ENCODE peak calls at places on chromosomes 12 and 14, in ten cellular contexts. One of them, this sample, is unnamed.

GRCh38 chr12:25924535-25925001 is 33.9 kb upstream of the RASSF8 start:
- DNase-seq in adrenal gland: no peak
- DNase-seq in glutamatergic neuron: no peak
- DNase-seq in psoas muscle: no peak
- DNase-seq in AG10803: no peak
- DNase-seq in fibroblast of mammary gland: no peak
- DNase-seq in CD8-positive, alpha-beta T cell: no peak
- DNase-seq in heart left ventricle: no peak
- DNase-seq in mesothelial cell of epicardium: no peak
- DNase-seq in cardiac muscle cell: no peak
- DNase-seq in this sample: no peak

GRCh38 chr12:62873116-62873825 is 61.7 kb downstream of the PPM1H start:
- DNase-seq in AG10803: no peak
- DNase-seq in fibroblast of mammary gland: no peak
- DNase-seq in psoas muscle: no peak
- DNase-seq in glutamatergic neuron: no peak
- DNase-seq in mesothelial cell of epicardium: no peak
- DNase-seq in cardiac muscle cell: no peak
- DNase-seq in adrenal gland: no peak
- DNase-seq in heart left ventricle: no peak
- DNase-seq in CD8-positive, alpha-beta T cell: no peak
- DNase-seq in this sample: no peak

GRCh38 chr14:66965831-66966230 is 223.4 kb upstream of the GARIN2 start:
- DNase-seq in fibroblast of mammary gland: peak
- DNase-seq in cardiac muscle cell: no peak
- DNase-seq in glutamatergic neuron: no peak
- DNase-seq in mesothelial cell of epicardium: no peak
- DNase-seq in adrenal gland: no peak
- DNase-seq in heart left ventricle: no peak
- DNase-seq in AG10803: peak
- DNase-seq in psoas muscle: no peak
- DNase-seq in CD8-positive, alpha-beta T cell: no peak
- DNase-seq in this sample: no peak

GRCh38 chr14:23095196-23096108 is at the start of gene C14orf119:
- DNase-seq in mesothelial cell of epicardium: no peak
- DNase-seq in fibroblast of mammary gland: peak
- DNase-seq in adrenal gland: peak
- DNase-seq in psoas muscle: peak
- DNase-seq in cardiac muscle cell: peak
- DNase-seq in glutamatergic neuron: peak
- DNase-seq in CD8-positive, alpha-beta T cell: peak
- DNase-seq in AG10803: peak
- DNase-seq in heart left ventricle: peak
- DNase-seq in this sample: peak

GRCh38 chr14:24089890-24090289 is 4.2 kb upstream of the PCK2 start:
- DNase-seq in fibroblast of mammary gland: no peak
- DNase-seq in adrenal gland: no peak
- DNase-seq in glutamatergic neuron: no peak
- DNase-seq in heart left ventricle: no peak
- DNase-seq in CD8-positive, alpha-beta T cell: no peak
- DNase-seq in mesothelial cell of epicardium: no peak
- DNase-seq in psoas muscle: no peak
- DNase-seq in cardiac muscle cell: no peak
- DNase-seq in AG10803: no peak
- DNase-seq in this sample: no peak

GRCh38 chr12:1797011-1797901 is 23.1 kb upstream of the LRTM2 start:
- DNase-seq in adrenal gland: peak
- DNase-seq in psoas muscle: peak
- DNase-seq in fibroblast of mammary gland: peak
- DNase-seq in cardiac muscle cell: peak
- DNase-seq in AG10803: peak
- DNase-seq in heart left ventricle: peak
- DNase-seq in CD8-positive, alpha-beta T cell: peak
- DNase-seq in mesothelial cell of epicardium: no peak
- DNase-seq in glutamatergic neuron: peak
- DNase-seq in this sample: no peak

GRCh38 chr12:2284321-2284813 is 231.6 kb downstream of the CACNA1C start:
- DNase-seq in cardiac muscle cell: peak
- DNase-seq in adrenal gland: peak
- DNase-seq in psoas muscle: no peak
- DNase-seq in AG10803: peak
- DNase-seq in glutamatergic neuron: no peak
- DNase-seq in fibroblast of mammary gland: peak
- DNase-seq in mesothelial cell of epicardium: no peak
- DNase-seq in heart left ventricle: no peak
- DNase-seq in CD8-positive, alpha-beta T cell: no peak
- DNase-seq in this sample: no peak

GRCh38 chr14:72616294-72616693 is 277.6 kb downstream of the DPF3 start:
- DNase-seq in glutamatergic neuron: no peak
- DNase-seq in fibroblast of mammary gland: peak
- DNase-seq in psoas muscle: no peak
- DNase-seq in heart left ventricle: no peak
- DNase-seq in CD8-positive, alpha-beta T cell: no peak
- DNase-seq in AG10803: no peak
- DNase-seq in mesothelial cell of epicardium: no peak
- DNase-seq in cardiac muscle cell: peak
- DNase-seq in adrenal gland: no peak
- DNase-seq in this sample: no peak

GRCh38 chr12:122527478-122527944 is 462 bp downstream of the KNTC1 start:
- DNase-seq in AG10803: no peak
- DNase-seq in fibroblast of mammary gland: peak
- DNase-seq in cardiac muscle cell: no peak
- DNase-seq in adrenal gland: no peak
- DNase-seq in psoas muscle: no peak
- DNase-seq in glutamatergic neuron: no peak
- DNase-seq in CD8-positive, alpha-beta T cell: peak
- DNase-seq in heart left ventricle: no peak
- DNase-seq in mesothelial cell of epicardium: peak
- DNase-seq in this sample: peak

GRCh38 chr12:113667095-113667494 is 195.4 kb upstream of the LHX5 start:
- DNase-seq in mesothelial cell of epicardium: no peak
- DNase-seq in adrenal gland: no peak
- DNase-seq in CD8-positive, alpha-beta T cell: no peak
- DNase-seq in cardiac muscle cell: no peak
- DNase-seq in psoas muscle: no peak
- DNase-seq in glutamatergic neuron: no peak
- DNase-seq in fibroblast of mammary gland: no peak
- DNase-seq in AG10803: no peak
- DNase-seq in heart left ventricle: no peak
- DNase-seq in this sample: no peak

GRCh38 chr14:76784881-76785280 is 23.6 kb downstream of the VASH1 start:
- DNase-seq in CD8-positive, alpha-beta T cell: peak
- DNase-seq in glutamatergic neuron: peak
- DNase-seq in mesothelial cell of epicardium: peak
- DNase-seq in AG10803: peak
- DNase-seq in fibroblast of mammary gland: peak
- DNase-seq in psoas muscle: peak
- DNase-seq in adrenal gland: peak
- DNase-seq in heart left ventricle: peak
- DNase-seq in cardiac muscle cell: peak
- DNase-seq in this sample: peak

GRCh38 chr14:62409909-62410308 is 635.3 kb downstream of the KCNH5 start:
- DNase-seq in psoas muscle: no peak
- DNase-seq in cardiac muscle cell: peak
- DNase-seq in adrenal gland: no peak
- DNase-seq in AG10803: peak
- DNase-seq in glutamatergic neuron: no peak
- DNase-seq in mesothelial cell of epicardium: no peak
- DNase-seq in heart left ventricle: no peak
- DNase-seq in CD8-positive, alpha-beta T cell: no peak
- DNase-seq in fibroblast of mammary gland: peak
- DNase-seq in this sample: no peak

GRCh38 chr12:42129595-42130204 is 15.0 kb downstream of the GXYLT1 start:
- DNase-seq in mesothelial cell of epicardium: no peak
- DNase-seq in psoas muscle: no peak
- DNase-seq in fibroblast of mammary gland: peak
- DNase-seq in cardiac muscle cell: peak
- DNase-seq in CD8-positive, alpha-beta T cell: no peak
- DNase-seq in adrenal gland: peak
- DNase-seq in heart left ventricle: no peak
- DNase-seq in AG10803: peak
- DNase-seq in glutamatergic neuron: no peak
- DNase-seq in this sample: no peak

GRCh38 chr12:2243275-2243674 is 190.5 kb downstream of the CACNA1C start:
- DNase-seq in mesothelial cell of epicardium: no peak
- DNase-seq in adrenal gland: no peak
- DNase-seq in psoas muscle: no peak
- DNase-seq in heart left ventricle: no peak
- DNase-seq in glutamatergic neuron: no peak
- DNase-seq in CD8-positive, alpha-beta T cell: no peak
- DNase-seq in cardiac muscle cell: no peak
- DNase-seq in fibroblast of mammary gland: peak
- DNase-seq in AG10803: peak
- DNase-seq in this sample: no peak

DNA sequence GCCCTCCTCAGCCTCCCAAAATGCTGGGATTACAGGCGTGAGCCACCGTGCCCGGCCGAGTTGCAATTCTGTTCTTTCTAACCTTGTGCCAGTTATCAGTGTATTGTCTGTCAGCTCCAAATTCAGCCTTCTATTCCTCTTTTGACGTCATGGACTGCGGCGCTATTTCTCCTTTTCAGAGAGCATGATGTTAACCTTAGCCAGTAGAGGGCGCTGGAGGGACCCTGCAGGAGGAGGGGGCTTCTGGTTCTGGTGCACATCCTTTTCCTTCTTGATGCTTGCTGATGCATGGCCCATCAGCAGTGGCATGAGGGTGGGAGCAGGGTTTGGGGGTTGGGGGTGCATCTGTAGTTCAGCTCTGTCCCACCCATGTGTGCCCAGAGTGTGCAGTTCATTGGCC is 179.3 kb upstream of the RMST start:
- DNase-seq in psoas muscle: no peak
- DNase-seq in fibroblast of mammary gland: no peak
- DNase-seq in cardiac muscle cell: no peak
- DNase-seq in CD8-positive, alpha-beta T cell: no peak
- DNase-seq in glutamatergic neuron: no peak
- DNase-seq in mesothelial cell of epicardium: no peak
- DNase-seq in heart left ventricle: no peak
- DNase-seq in adrenal gland: no peak
- DNase-seq in AG10803: no peak
- DNase-seq in this sample: no peak
- TF ChIP-seq CTCF in psoas muscle: no peak
- TF ChIP-seq CTCF in fibroblast of mammary gland: no peak
- TF ChIP-seq CTCF in cardiac muscle cell: no peak
- TF ChIP-seq CTCF in CD8-positive, alpha-beta T cell: no peak
- TF ChIP-seq CTCF in glutamatergic neuron: peak
- TF ChIP-seq CTCF in mesothelial cell of epicardium: no peak
- TF ChIP-seq CTCF in heart left ventricle: no peak
- TF ChIP-seq CTCF in adrenal gland: no peak
- TF ChIP-seq CTCF in AG10803: no peak
- TF ChIP-seq CTCF in this sample: no peak

GRCh38 chr14:95998656-95999055 is 40.5 kb upstream of the C14orf132 start:
- DNase-seq in mesothelial cell of epicardium: no peak
- DNase-seq in CD8-positive, alpha-beta T cell: no peak
- DNase-seq in adrenal gland: no peak
- DNase-seq in AG10803: peak
- DNase-seq in heart left ventricle: no peak
- DNase-seq in cardiac muscle cell: peak
- DNase-seq in psoas muscle: no peak
- DNase-seq in fibroblast of mammary gland: peak
- DNase-seq in glutamatergic neuron: no peak
- DNase-seq in this sample: no peak

GRCh38 chr14:96001866-96002510 is 37.2 kb upstream of the C14orf132 start:
- DNase-seq in fibroblast of mammary gland: no peak
- DNase-seq in adrenal gland: no peak
- DNase-seq in AG10803: peak
- DNase-seq in glutamatergic neuron: peak
- DNase-seq in CD8-positive, alpha-beta T cell: no peak
- DNase-seq in psoas muscle: no peak
- DNase-seq in mesothelial cell of epicardium: no peak
- DNase-seq in heart left ventricle: no peak
- DNase-seq in cardiac muscle cell: no peak
- DNase-seq in this sample: no peak

DNA sequence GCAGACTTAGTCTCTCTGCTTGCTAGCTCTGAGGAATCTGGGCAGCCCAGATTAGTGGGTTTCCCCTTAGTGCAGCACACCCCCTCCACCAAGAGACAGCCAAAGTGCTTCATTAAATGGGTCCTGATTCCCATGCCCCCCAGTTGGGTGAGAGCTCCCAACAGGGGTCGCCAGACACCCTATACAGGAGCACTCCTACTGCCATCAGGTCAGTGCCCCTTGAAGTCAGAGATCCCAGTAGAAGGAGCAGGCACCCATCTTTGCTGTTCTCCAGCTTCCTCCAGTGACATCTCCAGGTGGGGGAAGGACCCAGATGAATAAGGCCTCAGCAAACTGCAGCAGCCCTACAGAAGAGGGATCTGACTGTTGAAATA is 36.7 kb upstream of the C14orf132 start:
- DNase-seq in glutamatergic neuron: no peak
- DNase-seq in psoas muscle: no peak
- DNase-seq in cardiac muscle cell: no peak
- DNase-seq in fibroblast of mammary gland: no peak
- DNase-seq in AG10803: no peak
- DNase-seq in adrenal gland: no peak
- DNase-seq in heart left ventricle: no peak
- DNase-seq in CD8-positive, alpha-beta T cell: no peak
- DNase-seq in mesothelial cell of epicardium: no peak
- DNase-seq in this sample: no peak
- TF ChIP-seq CTCF in glutamatergic neuron: no peak
- TF ChIP-seq CTCF in psoas muscle: no peak
- TF ChIP-seq CTCF in cardiac muscle cell: no peak
- TF ChIP-seq CTCF in fibroblast of mammary gland: no peak
- TF ChIP-seq CTCF in AG10803: no peak
- TF ChIP-seq CTCF in adrenal gland: no peak
- TF ChIP-seq CTCF in heart left ventricle: no peak
- TF ChIP-seq CTCF in CD8-positive, alpha-beta T cell: no peak
- TF ChIP-seq CTCF in mesothelial cell of epicardium: no peak
- TF ChIP-seq CTCF in this sample: no peak

GRCh38 chr14:103524002-103524785 is 1.6 kb upstream of the CKB start:
- DNase-seq in cardiac muscle cell: no peak
- DNase-seq in AG10803: no peak
- DNase-seq in CD8-positive, alpha-beta T cell: no peak
- DNase-seq in fibroblast of mammary gland: no peak
- DNase-seq in adrenal gland: no peak
- DNase-seq in heart left ventricle: no peak
- DNase-seq in mesothelial cell of epicardium: no peak
- DNase-seq in glutamatergic neuron: no peak
- DNase-seq in psoas muscle: no peak
- DNase-seq in this sample: no peak
- TF ChIP-seq CTCF in cardiac muscle cell: no peak
- TF ChIP-seq CTCF in AG10803: no peak
- TF ChIP-seq CTCF in CD8-positive, alpha-beta T cell: no peak
- TF ChIP-seq CTCF in fibroblast of mammary gland: no peak
- TF ChIP-seq CTCF in adrenal gland: no peak
- TF ChIP-seq CTCF in heart left ventricle: no peak
- TF ChIP-seq CTCF in mesothelial cell of epicardium: no peak
- TF ChIP-seq CTCF in glutamatergic neuron: no peak
- TF ChIP-seq CTCF in psoas muscle: no peak
- TF ChIP-seq CTCF in this sample: no peak

DNA sequence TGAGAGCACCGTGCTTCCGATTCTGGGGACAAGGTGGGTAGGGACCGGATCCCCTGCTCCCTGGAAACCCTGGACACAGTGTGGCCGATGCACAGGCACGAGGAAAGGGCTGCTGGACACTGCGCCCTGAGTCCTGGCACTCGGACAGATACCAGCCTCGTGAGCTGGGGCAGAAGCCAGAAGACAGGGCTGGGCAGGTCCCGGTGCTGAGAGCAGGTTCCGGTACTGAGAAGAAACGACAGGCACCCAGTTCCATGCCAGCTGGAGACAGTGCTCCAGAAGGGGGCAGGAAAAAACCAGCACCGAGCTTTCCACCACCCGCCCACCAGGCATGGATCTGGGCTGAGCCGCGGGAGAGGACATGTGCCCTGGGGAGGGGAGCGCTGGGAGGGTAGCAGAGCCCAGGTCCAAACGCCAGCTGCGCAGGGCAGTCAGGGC is 6.5 kb downstream of the XRCC3 start:
- DNase-seq in fibroblast of mammary gland: no peak
- DNase-seq in psoas muscle: peak
- DNase-seq in CD8-positive, alpha-beta T cell: no peak
- DNase-seq in AG10803: no peak
- DNase-seq in cardiac muscle cell: no peak
- DNase-seq in mesothelial cell of epicardium: no peak
- DNase-seq in heart left ventricle: no peak
- DNase-seq in glutamatergic neuron: no peak
- DNase-seq in adrenal gland: no peak
- DNase-seq in this sample: no peak
- TF ChIP-seq CTCF in fibroblast of mammary gland: no peak
- TF ChIP-seq CTCF in psoas muscle: no peak
- TF ChIP-seq CTCF in CD8-positive, alpha-beta T cell: no peak
- TF ChIP-seq CTCF in AG10803: no peak
- TF ChIP-seq CTCF in cardiac muscle cell: no peak
- TF ChIP-seq CTCF in mesothelial cell of epicardium: no peak
- TF ChIP-seq CTCF in heart left ventricle: no peak
- TF ChIP-seq CTCF in glutamatergic neuron: no peak
- TF ChIP-seq CTCF in adrenal gland: no peak
- TF ChIP-seq CTCF in this sample: no peak